ENCODE peak calls at places on chromosomes 16 and 17, in ten cellular contexts. U is fibroblast of mammary gland, I is fibroblast of pulmonary artery, W is type B pancreatic cell, H is IMR-90, G is brain microvascular endothelial cell, L is upper lobe of right lung, S is tibial artery, A is tibial nerve, Z is endothelial cell. D is an unnamed sample.

GRCh38 chr17:8137645-8138342 is 13.9 kb upstream of the HES7 start:
- DNase-seq in W (no peak), G (no peak), H (no peak), I (no peak), S (peak; percentile 23), L (no peak), Z (no peak), U (no peak), A (peak; percentile 22), D (no peak)

GRCh38 chr16:68265078-68265925 is 976 bp downstream of the SLC7A6 start:
- DNase-seq in Z (no peak), G (peak; percentile 50), U (peak; percentile 69), S (peak; percentile 83), H (peak; percentile 69), A (peak; percentile 73), I (peak; percentile 64), L (peak; percentile 87), W (no peak), D (no peak)

GRCh38 chr16:87437327-87437726 is 45.2 kb downstream of the MAP1LC3B start:
- DNase-seq in I (no peak), H (no peak), G (no peak), U (no peak), W (no peak), S (no peak), L (no peak), A (no peak), Z (no peak), D (no peak)

GRCh38 chr16:5541356-5541755 is 443.8 kb upstream of the EEF2KMT start:
- DNase-seq in I (no peak), A (no peak), U (no peak), H (no peak), G (no peak), L (no peak), Z (no peak), S (no peak), W (no peak), D (no peak)

GRCh38 chr16:51374346-51374745 is 223.3 kb upstream of the SALL1 start:
- DNase-seq in W (no peak), I (peak; percentile 64), A (no peak), H (peak; percentile 81), G (peak; percentile 75), L (no peak), Z (no peak), U (peak; percentile 87), S (no peak), D (no peak)

GRCh38 chr17:57898487-57899311 is 48.9 kb upstream of the MRPS23 start:
- DNase-seq in S (peak; percentile 51), Z (no peak), L (peak; percentile 86), U (no peak), I (peak; percentile 44), H (peak; percentile 49), A (no peak), G (peak; percentile 16), W (no peak), D (no peak)

GRCh38 chr16:70258065-70258464 is 6.3 kb upstream of the EXOSC6 start:
- DNase-seq in Z (no peak), I (no peak), W (no peak), H (no peak), L (no peak), A (no peak), S (no peak), G (no peak), U (no peak), D (no peak)

GRCh38 chr16:86272744-86273143 is 237.6 kb upstream of the FOXF1 start:
- DNase-seq in S (no peak), Z (no peak), I (no peak), W (no peak), G (no peak), A (no peak), L (no peak), H (no peak), U (no peak), D (no peak)

GRCh38 chr17:29358421-29358820 is 31.7 kb upstream of the TAOK1 start:
- DNase-seq in U (no peak), L (no peak), H (no peak), A (no peak), G (no peak), Z (no peak), S (no peak), W (no peak), I (no peak), D (no peak)

GRCh38 chr17:13287226-13287625 is 269.4 kb upstream of the ELAC2 start:
- DNase-seq in S (no peak), A (no peak), G (no peak), U (no peak), H (no peak), Z (no peak), L (no peak), W (no peak), I (no peak), D (no peak)

GRCh38 chr17:80177986-80178590 is 8.3 kb downstream of the CARD14 start:
- DNase-seq in H (no peak), Z (no peak), S (no peak), I (no peak), W (no peak), L (no peak), G (peak; percentile 10), U (no peak), A (no peak), D (no peak)

GRCh38 chr17:33469911-33470310 is 176.8 kb upstream of the ASIC2 start:
- DNase-seq in Z (no peak), H (peak; percentile 83), G (peak; percentile 71), U (peak; percentile 91), L (no peak), W (no peak), S (no peak), A (no peak), I (peak; percentile 86), D (no peak)

GRCh38 chr17:58969156-58969555 is 137.5 kb downstream of the TRIM37 start:
- DNase-seq in U (no peak), A (no peak), S (no peak), Z (no peak), I (no peak), W (no peak), G (no peak), H (no peak), L (no peak), D (no peak)

GRCh38 chr16:27449434-27450188 is 47.6 kb downstream of the IL21R start:
- DNase-seq in I (no peak), G (no peak), S (no peak), A (no peak), W (no peak), U (no peak), L (no peak), H (no peak), Z (no peak), D (no peak)

GRCh38 chr17:2042355-2042929 is 620 bp downstream of the OVCA2 start:
- DNase-seq in L (no peak), U (peak; percentile 41), G (no peak), W (no peak), S (no peak), H (no peak), I (peak; percentile 59), Z (peak; percentile 40), A (no peak), D (no peak)

GRCh38 chr16:35626051-35626450 is 2166.6 kb downstream of the TP53TG3F start:
- DNase-seq in U (no peak), G (no peak), S (no peak), A (no peak), I (no peak), L (no peak), Z (no peak), W (no peak), H (no peak), D (no peak)

GRCh38 chr16:19860146-19861030 is 24.3 kb downstream of the GPRC5B start:
- DNase-seq in S (no peak), W (no peak), Z (no peak), G (peak; percentile 56), L (no peak), U (no peak), I (peak; percentile 42), H (peak; percentile 81), A (no peak), D (no peak)

DNA sequence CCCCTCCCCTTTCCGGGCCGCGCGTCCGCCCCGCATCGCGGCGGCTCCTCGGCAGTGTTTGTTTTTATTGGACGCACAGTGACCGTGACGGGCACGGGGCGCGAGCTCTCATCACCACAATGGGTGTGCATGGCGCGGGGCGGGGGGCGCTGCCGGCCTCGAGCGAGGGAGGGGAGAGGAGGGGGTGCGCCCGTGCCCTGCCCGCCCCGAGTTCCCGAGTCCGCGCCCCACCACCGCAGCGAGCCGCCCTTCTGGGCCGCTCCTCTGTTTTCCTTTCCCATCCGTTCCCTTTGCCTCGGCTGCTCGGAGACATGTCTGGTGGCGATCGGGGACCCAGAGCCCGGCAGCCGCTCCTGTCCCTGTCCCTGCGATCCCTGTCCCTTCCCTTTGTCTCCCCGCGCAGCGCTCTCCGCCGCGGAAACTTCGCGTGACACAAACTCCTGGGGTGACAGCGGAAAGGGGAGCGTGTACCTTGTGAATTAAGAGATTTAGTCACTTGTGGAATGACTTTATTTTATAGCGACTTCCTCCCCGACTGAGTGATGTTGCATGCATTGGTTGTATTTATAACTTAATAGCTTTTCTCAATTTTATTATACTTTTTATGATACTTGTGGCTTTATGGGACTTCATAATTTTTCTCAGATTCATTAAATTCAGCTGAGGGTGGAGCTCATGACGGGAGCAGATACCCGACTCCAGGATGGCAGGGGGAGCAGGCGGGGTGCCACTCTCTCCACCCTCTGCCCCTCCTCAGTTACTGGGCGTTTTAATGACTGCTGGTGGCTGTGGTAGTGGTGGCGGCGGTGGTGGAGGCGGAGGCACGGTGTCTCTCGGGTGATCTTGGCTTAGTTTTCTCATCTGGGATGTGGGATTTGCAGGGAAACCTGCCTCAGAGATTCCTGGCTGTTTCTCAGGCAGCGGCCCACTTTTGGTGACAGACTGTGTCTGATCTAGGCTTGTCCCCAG is 40.8 kb downstream of the MRM1 start:
- DNase-seq in I (no peak), A (no peak), W (no peak), L (no peak), U (no peak), H (no peak), G (no peak), Z (no peak), S (no peak), D (peak; percentile 25)
- TF ChIP-seq CTCF in I (no peak), A (no peak), W (no peak), L (no peak), U (no peak), H (no peak), G (no peak), Z (no peak), S (no peak), D (no peak)

GRCh38 chr17:51166198-51166986 is at the start of gene NME2:
- DNase-seq in Z (peak; percentile 86), H (peak; percentile 77), L (peak; percentile 97), I (peak; percentile 80), S (peak; percentile 91), W (peak; percentile 90), G (peak; percentile 74), U (peak; percentile 77), A (peak; percentile 82), D (peak; percentile 77)
- TF ChIP-seq CTCF in Z (no peak), H (no peak), L (no peak), I (no peak), S (no peak), W (no peak), G (no peak), U (no peak), A (no peak), D (no peak)

GRCh38 chr16:85055503-85056210 is 28.1 kb downstream of the KIAA0513 start:
- DNase-seq in G (peak; percentile 62), A (peak; percentile 68), Z (no peak), W (no peak), L (peak; percentile 70), H (peak; percentile 63), S (peak; percentile 62), U (peak; percentile 64), I (peak; percentile 64), D (no peak)
- TF ChIP-seq CTCF in G (no peak), A (no peak), Z (no peak), W (no peak), L (no peak), H (no peak), S (no peak), U (no peak), I (no peak), D (no peak)

GRCh38 chr16:49382916-49383315 is 9.3 kb downstream of the C16orf78 start:
- DNase-seq in U (no peak), W (no peak), A (no peak), H (no peak), S (no peak), Z (peak; percentile 23), I (no peak), G (no peak), L (no peak), D (no peak)
- TF ChIP-seq CTCF in U (no peak), W (peak; percentile 52), A (no peak), H (no peak), S (no peak), Z (no peak), I (no peak), G (no peak), L (no peak), D (peak; percentile 19)